ENCODE peak calls at places on chromosomes 12 and 14, in four cellular contexts. Y is aorta, K is iPS DF 6.9, Z is HepG2. S is an unnamed sample.

GRCh38 chr12:69343357-69343756 is 4.8 kb upstream of the LYZ start:
- DNase-seq in K (no peak), Z (no peak), Y (no peak), S (no peak)

GRCh38 chr14:64296561-64296960 is 2.4 kb upstream of the ESR2 start:
- DNase-seq in Z (no peak), Y (no peak), K (no peak), S (no peak)

GRCh38 chr12:114355389-114356088 is 50.4 kb downstream of the TBX5 start:
- DNase-seq in Z (peak; percentile 23), K (peak; percentile 20), Y (no peak), S (no peak)

GRCh38 chr12:1848741-1849140 is 28.4 kb downstream of the LRTM2 start:
- DNase-seq in Z (no peak), K (no peak), Y (no peak), S (no peak)

GRCh38 chr12:13503094-13503835 is 306.7 kb downstream of the EMP1 start:
- DNase-seq in K (no peak), Y (no peak), Z (no peak), S (no peak)

GRCh38 chr12:52263761-52264434 is 10.5 kb upstream of the KRT86 start:
- DNase-seq in K (no peak), Z (no peak), Y (peak; percentile 53), S (no peak)

GRCh38 chr12:117100851-117101673 is 1.8 kb upstream of the TESC start:
- DNase-seq in Y (peak; percentile 25), K (no peak), Z (no peak), S (no peak)

GRCh38 chr12:12943589-12944260 is 8.2 kb downstream of the GPRC5D start:
- DNase-seq in Y (no peak), K (no peak), Z (no peak), S (no peak)

GRCh38 chr12:76489737-76490136 is 69.8 kb downstream of the OSBPL8 start:
- DNase-seq in Z (no peak), Y (no peak), K (no peak), S (no peak)

GRCh38 chr14:103416916-103417315 is 31.7 kb downstream of the MARK3 start:
- DNase-seq in Y (no peak), K (no peak), Z (no peak), S (peak; percentile 46)

GRCh38 chr14:31960039-31960438 is 117.1 kb upstream of the ARHGAP5 start:
- DNase-seq in Z (no peak), Y (no peak), K (no peak), S (no peak)

GRCh38 chr12:19873146-19873545 is 433.9 kb downstream of the AEBP2 start:
- DNase-seq in Y (no peak), Z (no peak), K (no peak), S (no peak)

GRCh38 chr12:9957834-9958233 is 13.4 kb upstream of the CLEC12A start:
- DNase-seq in K (no peak), Y (no peak), Z (no peak), S (no peak)

GRCh38 chr14:59377991-59378720 is 87.0 kb downstream of the GPR135 start:
- DNase-seq in K (no peak), Y (no peak), Z (no peak), S (no peak)

GRCh38 chr12:53751336-53752191 is at the start of gene CISTR:
- DNase-seq in Y (no peak), Z (no peak), K (no peak), S (no peak)

GRCh38 chr12:47222592-47222959 is 142.8 kb upstream of the AMIGO2 start:
- DNase-seq in Y (no peak), K (no peak), Z (no peak), S (no peak)

GRCh38 chr14:94021416-94022157 is 4.6 kb upstream of the OTUB2 start:
- DNase-seq in K (no peak), Y (no peak), Z (peak; percentile 42), S (no peak)

DNA sequence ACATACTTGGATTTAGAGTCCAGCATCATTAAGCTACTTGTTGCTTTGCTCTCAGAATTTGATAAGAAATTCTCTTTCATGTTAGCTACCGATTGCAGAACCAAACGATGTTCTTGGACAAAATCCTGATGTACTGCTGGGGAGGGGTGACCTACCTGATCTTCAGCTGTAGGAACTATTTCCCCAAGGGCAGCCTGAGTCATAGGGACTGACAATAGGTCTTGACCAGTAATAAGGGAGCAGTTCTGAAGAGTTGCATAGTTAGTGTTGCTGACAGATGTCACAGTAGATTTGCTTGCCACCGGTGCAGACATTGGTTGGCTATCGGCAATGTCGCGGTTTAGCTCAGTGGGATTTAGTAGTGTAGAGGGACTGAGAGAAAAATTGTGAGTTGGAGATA is 10.6 kb downstream of the SIX4 start:
- DNase-seq in Y (no peak), Z (no peak), K (no peak), S (no peak)
- H3K27ac ChIP-seq in Y (no peak overlapping the region), Z (no peak overlapping the region), K (no peak overlapping the region), S (no peak overlapping the region)

GRCh38 chr12:124866883-124867232 is 3.2 kb upstream of the SCARB1 start:
- DNase-seq in Z (no peak), Y (no peak), K (no peak), S (no peak)
- H3K27ac ChIP-seq in Z (no peak overlapping the region), Y (no peak overlapping the region), K (no peak overlapping the region), S (no peak overlapping the region)

GRCh38 chr12:89385965-89386537 is 33.8 kb upstream of the DUSP6 start:
- DNase-seq in Y (no peak), Z (peak; percentile 51), K (no peak), S (no peak)
- H3K27ac ChIP-seq in Y (no peak overlapping the region), Z (peak overlapping the region; percentile 35), K (no peak overlapping the region), S (no peak overlapping the region)

DNA sequence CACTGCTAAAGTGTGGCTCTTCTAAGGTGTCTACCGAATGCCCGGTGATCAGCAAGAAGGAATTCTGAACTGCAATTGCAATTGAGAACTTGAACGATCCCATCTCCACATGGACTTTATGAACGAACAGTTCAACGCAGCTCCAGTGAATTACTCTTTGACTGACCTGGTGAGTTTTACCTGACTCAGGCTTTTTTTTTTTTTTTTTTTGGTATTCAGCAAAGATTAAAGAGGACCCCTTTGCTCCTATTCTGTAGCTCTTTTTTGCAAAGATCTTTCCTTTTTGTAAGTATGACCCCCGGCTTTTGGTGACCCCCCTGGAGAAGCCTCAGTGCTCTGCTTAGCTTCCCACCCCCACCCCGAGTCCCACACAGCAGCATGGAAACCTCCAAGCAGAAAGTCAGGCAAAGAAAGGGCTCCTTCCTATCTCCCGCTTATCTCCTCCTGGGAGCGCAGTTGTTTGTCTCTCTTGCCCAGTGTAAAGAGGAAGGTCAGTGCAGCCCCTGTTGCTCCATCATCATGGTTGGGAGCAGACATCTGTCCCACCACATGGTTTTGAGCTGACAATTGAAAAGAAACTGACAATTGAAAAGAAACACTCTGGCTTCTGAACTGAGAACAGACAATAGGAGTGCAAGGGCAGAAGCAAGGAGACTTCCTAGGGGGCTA is 72.1 kb upstream of the DIO3 start:
- DNase-seq in Y (peak; percentile 5), K (no peak), Z (peak; percentile 12), S (no peak)
- H3K27ac ChIP-seq in Y (no peak overlapping the region), K (no peak overlapping the region), Z (no peak overlapping the region), S (no peak overlapping the region)